ENCODE peak calls at places on chromosomes 1 and 21, in ten cellular contexts. T is neural crest cell; J is nephron progenitor cell; S is GM04504; U is T-helper 1 cell; H is EH; R is AG04450; E is stimulated activated CD8-positive, alpha-beta memory T cell treated with anti-CD3 and anti-CD28 coated beads, Interleukin-15, amount 100 ng/mL, for 48 hours; Q is thoracic aorta; V is AG08396. N is an unnamed sample.

GRCh38 chr1:78370356-78370755 is 120.4 kb upstream of the PTGFR start:
- DNase-seq in T (no peak), J (no peak), S (peak; percentile 29), U (no peak), H (peak; percentile 65), R (peak; percentile 11), E (no peak), Q (no peak), V (peak; percentile 21), N (peak; percentile 46)

GRCh38 chr1:229431270-229432115 is 2.4 kb downstream of the ACTA1 start:
- DNase-seq in T (no peak), J (no peak), S (no peak), U (no peak), H (no peak), R (no peak), E (no peak), Q (no peak), V (no peak), N (no peak)

GRCh38 chr1:67748147-67748546 is 63.1 kb downstream of the GADD45A start:
- DNase-seq in T (no peak), J (no peak), S (no peak), U (no peak), H (no peak), R (no peak), E (no peak), Q (no peak), V (no peak), N (no peak)

GRCh38 chr1:214658785-214659184 is 55.8 kb downstream of the CENPF start:
- DNase-seq in T (no peak), J (peak; percentile 7), S (no peak), U (no peak), H (peak; percentile 53), R (no peak), E (no peak), Q (no peak), V (peak; percentile 17), N (peak; percentile 60)

GRCh38 chr1:10852486-10852885 is 56.0 kb upstream of the CASZ1 start:
- DNase-seq in T (no peak), J (no peak), S (no peak), U (no peak), H (no peak), R (no peak), E (no peak), Q (no peak), V (no peak), N (no peak)

GRCh38 chr1:246107516-246108277 is 399.4 kb downstream of the SMYD3 start:
- DNase-seq in T (no peak), J (no peak), S (no peak), U (no peak), H (peak; percentile 56), R (peak; percentile 16), E (no peak), Q (no peak), V (no peak), N (peak; percentile 74)

GRCh38 chr1:3733603-3734591 is 18.4 kb upstream of the CCDC27 start:
- DNase-seq in T (no peak), J (no peak), S (no peak), U (no peak), H (no peak), R (no peak), E (no peak), Q (no peak), V (no peak), N (no peak)

GRCh38 chr1:58403894-58404293 is 142.6 kb downstream of the OMA1 start:
- DNase-seq in T (no peak), J (no peak), S (no peak), U (no peak), H (no peak), R (no peak), E (no peak), Q (no peak), V (no peak), N (no peak)

GRCh38 chr1:224182057-224182865 is 779 bp upstream of the DEGS1 start:
- DNase-seq in T (no peak), J (no peak), S (no peak), U (peak; percentile 32), H (no peak), R (no peak), E (no peak), Q (no peak), V (no peak), N (no peak)

GRCh38 chr21:39707316-39707715 is 37.7 kb upstream of the IGSF5 start:
- DNase-seq in T (no peak), J (no peak), S (no peak), U (no peak), H (no peak), R (no peak), E (no peak), Q (no peak), V (no peak), N (no peak)

GRCh38 chr1:33306561-33307493 is 14.1 kb downstream of the A3GALT2 start:
- DNase-seq in T (no peak), J (no peak), S (no peak), U (no peak), H (no peak), R (no peak), E (no peak), Q (no peak), V (no peak), N (peak; percentile 37)

GRCh38 chr1:1206376-1207253 is at the start of gene TNFRSF18:
- DNase-seq in T (no peak), J (peak; percentile 65), S (no peak), U (peak; percentile 34), H (no peak), R (no peak), E (peak; percentile 43), Q (no peak), V (no peak), N (peak; percentile 53)

GRCh38 chr1:212957546-212957945 is 7.2 kb downstream of the VASH2 start:
- DNase-seq in T (no peak), J (no peak), S (no peak), U (no peak), H (no peak), R (no peak), E (no peak), Q (no peak), V (no peak), N (no peak)

GRCh38 chr1:100396651-100397050 is 44.3 kb downstream of the CDC14A start:
- DNase-seq in T (no peak), J (no peak), S (no peak), U (no peak), H (no peak), R (no peak), E (no peak), Q (no peak), V (no peak), N (no peak)

GRCh38 chr1:156795787-156796186 is 20.9 kb downstream of the SH2D2A start:
- DNase-seq in T (no peak), J (no peak), S (no peak), U (no peak), H (no peak), R (no peak), E (no peak), Q (no peak), V (no peak), N (peak; percentile 82)

GRCh38 chr21:35563885-35564451 is 496.4 kb downstream of the SETD4 start:
- DNase-seq in T (no peak), J (peak; percentile 11), S (peak; percentile 98), U (no peak), H (peak; percentile 100), R (peak; percentile 77), E (no peak), Q (peak; percentile 13), V (peak; percentile 31), N (peak; percentile 86)

GRCh38 chr1:180981596-180982387 is 40.9 kb downstream of the STX6 start:
- DNase-seq in T (no peak), J (no peak), S (no peak), U (no peak), H (no peak), R (no peak), E (peak; percentile 52), Q (no peak), V (no peak), N (peak; percentile 43)

GRCh38 chr1:49197081-49197480 is 420.4 kb upstream of the BEND5 start:
- DNase-seq in T (no peak), J (no peak), S (peak; percentile 25), U (no peak), H (no peak), R (no peak), E (no peak), Q (no peak), V (no peak), N (peak; percentile 23)

GRCh38 chr1:184418955-184419733 is 32.3 kb downstream of the C1orf21 start:
- DNase-seq in T (no peak), J (no peak), S (no peak), U (no peak), H (peak; percentile 11), R (peak; percentile 46), E (no peak), Q (no peak), V (no peak), N (no peak)

GRCh38 chr1:119279441-119280415 is 88.9 kb upstream of the HAO2 start:
- DNase-seq in T (no peak), J (no peak), S (peak; percentile 68), U (no peak), H (peak; percentile 80), R (no peak), E (no peak), Q (no peak), V (peak; percentile 44), N (peak; percentile 75)

GRCh38 chr21:19553930-19554615 is 1150.5 kb upstream of the TMPRSS15 start:
- DNase-seq in T (no peak), J (no peak), S (no peak), U (no peak), H (no peak), R (no peak), E (no peak), Q (no peak), V (no peak), N (no peak)

GRCh38 chr1:201486158-201486557 is 17.2 kb upstream of the PHLDA3 start:
- DNase-seq in T (no peak), J (no peak), S (no peak), U (no peak), H (peak; percentile 51), R (no peak), E (no peak), Q (no peak), V (no peak), N (no peak)

GRCh38 chr1:167171286-167171929 is 49.3 kb upstream of the POU2F1 start:
- DNase-seq in T (no peak), J (no peak), S (no peak), U (no peak), H (peak; percentile 5), R (no peak), E (no peak), Q (no peak), V (no peak), N (peak; percentile 69)

GRCh38 chr21:19807231-19807630 is 1191.0 kb upstream of the NCAM2 start:
- DNase-seq in T (no peak), J (no peak), S (no peak), U (no peak), H (no peak), R (no peak), E (no peak), Q (no peak), V (no peak), N (no peak)

GRCh38 chr1:16026723-16027484 is 5.1 kb downstream of the CLCNKA start:
- DNase-seq in T (peak; percentile 69), J (peak; percentile 93), S (no peak), U (no peak), H (peak; percentile 36), R (no peak), E (no peak), Q (no peak), V (no peak), N (peak; percentile 38)

GRCh38 chr1:43853161-43853921 is 80.3 kb upstream of the ARTN start:
- DNase-seq in T (no peak), J (no peak), S (peak; percentile 77), U (no peak), H (peak; percentile 80), R (no peak), E (no peak), Q (no peak), V (peak; percentile 48), N (peak; percentile 83)

GRCh38 chr1:63116016-63116415 is 206.4 kb upstream of the FOXD3 start:
- DNase-seq in T (no peak), J (no peak), S (no peak), U (no peak), H (no peak), R (no peak), E (no peak), Q (no peak), V (no peak), N (no peak)

GRCh38 chr21:37496972-37497371 is 130.4 kb downstream of the DYRK1A start:
- DNase-seq in T (no peak), J (no peak), S (no peak), U (no peak), H (peak; percentile 16), R (no peak), E (no peak), Q (no peak), V (no peak), N (peak; percentile 23)

N was measured in astrocyte of the hippocampus.